ENCODE peak calls at places on chromosomes 5 and 9, in ten cellular contexts. One of them, this sample, is unnamed.

GRCh38 chr5:55638455-55638854 is 73.7 kb downstream of the SLC38A9 start:
- DNase-seq in heart right ventricle: no peak
- DNase-seq in right lobe of liver: no peak
- DNase-seq in fibroblast of lung: peak; percentile 54
- DNase-seq in brain microvascular endothelial cell: no peak
- DNase-seq in heart left ventricle: no peak
- DNase-seq in Peyer's patch: no peak
- DNase-seq in Panc1: no peak
- DNase-seq in body of pancreas: no peak
- DNase-seq in foreskin fibroblast: no peak
- DNase-seq in this sample: peak; percentile 76

GRCh38 chr5:181217805-181218065 is 5.3 kb upstream of the TRIM41 start:
- DNase-seq in foreskin fibroblast: no peak
- DNase-seq in heart right ventricle: no peak
- DNase-seq in body of pancreas: no peak
- DNase-seq in right lobe of liver: no peak
- DNase-seq in Panc1: no peak
- DNase-seq in Peyer's patch: no peak
- DNase-seq in heart left ventricle: no peak
- DNase-seq in fibroblast of lung: no peak
- DNase-seq in brain microvascular endothelial cell: no peak
- DNase-seq in this sample: no peak

GRCh38 chr9:126014726-126015125 is 267.6 kb downstream of the PBX3 start:
- DNase-seq in body of pancreas: no peak
- DNase-seq in Panc1: no peak
- DNase-seq in heart right ventricle: no peak
- DNase-seq in Peyer's patch: no peak
- DNase-seq in foreskin fibroblast: no peak
- DNase-seq in heart left ventricle: no peak
- DNase-seq in brain microvascular endothelial cell: no peak
- DNase-seq in fibroblast of lung: no peak
- DNase-seq in right lobe of liver: no peak
- DNase-seq in this sample: no peak

GRCh38 chr9:134403682-134404301 is 77.5 kb downstream of the RXRA start:
- DNase-seq in Panc1: no peak
- DNase-seq in body of pancreas: peak; percentile 60
- DNase-seq in right lobe of liver: peak; percentile 77
- DNase-seq in fibroblast of lung: peak; percentile 97
- DNase-seq in foreskin fibroblast: peak; percentile 20
- DNase-seq in heart left ventricle: peak; percentile 82
- DNase-seq in Peyer's patch: peak; percentile 62
- DNase-seq in heart right ventricle: peak; percentile 84
- DNase-seq in brain microvascular endothelial cell: peak; percentile 52
- DNase-seq in this sample: peak; percentile 97

GRCh38 chr9:70789086-70789485 is 332.3 kb downstream of the TRPM3 start:
- DNase-seq in body of pancreas: no peak
- DNase-seq in heart left ventricle: no peak
- DNase-seq in right lobe of liver: no peak
- DNase-seq in Peyer's patch: no peak
- DNase-seq in brain microvascular endothelial cell: no peak
- DNase-seq in Panc1: no peak
- DNase-seq in fibroblast of lung: peak; percentile 9
- DNase-seq in foreskin fibroblast: no peak
- DNase-seq in heart right ventricle: no peak
- DNase-seq in this sample: no peak

GRCh38 chr9:94817291-94818195 is 91.0 kb downstream of the AOPEP start:
- DNase-seq in foreskin fibroblast: no peak
- DNase-seq in Panc1: no peak
- DNase-seq in heart right ventricle: no peak
- DNase-seq in right lobe of liver: no peak
- DNase-seq in Peyer's patch: no peak
- DNase-seq in fibroblast of lung: no peak
- DNase-seq in heart left ventricle: no peak
- DNase-seq in brain microvascular endothelial cell: no peak
- DNase-seq in body of pancreas: no peak
- DNase-seq in this sample: no peak

GRCh38 chr5:43042626-43043399 is 2.7 kb upstream of the ANXA2R start:
- DNase-seq in body of pancreas: peak; percentile 58
- DNase-seq in heart left ventricle: peak; percentile 67
- DNase-seq in Peyer's patch: peak; percentile 71
- DNase-seq in right lobe of liver: peak; percentile 77
- DNase-seq in foreskin fibroblast: no peak
- DNase-seq in fibroblast of lung: peak; percentile 80
- DNase-seq in brain microvascular endothelial cell: peak; percentile 58
- DNase-seq in Panc1: peak; percentile 75
- DNase-seq in heart right ventricle: peak; percentile 74
- DNase-seq in this sample: no peak

GRCh38 chr5:41510176-41510831 is at the start of gene PLCXD3:
- DNase-seq in heart right ventricle: peak; percentile 45
- DNase-seq in fibroblast of lung: peak; percentile 8
- DNase-seq in body of pancreas: peak; percentile 48
- DNase-seq in heart left ventricle: peak; percentile 44
- DNase-seq in foreskin fibroblast: no peak
- DNase-seq in Panc1: no peak
- DNase-seq in right lobe of liver: no peak
- DNase-seq in Peyer's patch: peak; percentile 53
- DNase-seq in brain microvascular endothelial cell: no peak
- DNase-seq in this sample: no peak

GRCh38 chr5:170623576-170624181 is 119.9 kb downstream of the KCNIP1 start:
- DNase-seq in fibroblast of lung: peak; percentile 48
- DNase-seq in heart right ventricle: peak; percentile 42
- DNase-seq in brain microvascular endothelial cell: no peak
- DNase-seq in heart left ventricle: peak; percentile 39
- DNase-seq in Peyer's patch: no peak
- DNase-seq in body of pancreas: peak; percentile 42
- DNase-seq in right lobe of liver: no peak
- DNase-seq in Panc1: no peak
- DNase-seq in foreskin fibroblast: peak; percentile 20
- DNase-seq in this sample: peak; percentile 52

GRCh38 chr9:110764006-110764405 is 95.4 kb downstream of the MUSK start:
- DNase-seq in Peyer's patch: no peak
- DNase-seq in foreskin fibroblast: no peak
- DNase-seq in brain microvascular endothelial cell: no peak
- DNase-seq in fibroblast of lung: no peak
- DNase-seq in right lobe of liver: no peak
- DNase-seq in heart right ventricle: no peak
- DNase-seq in Panc1: no peak
- DNase-seq in heart left ventricle: no peak
- DNase-seq in body of pancreas: no peak
- DNase-seq in this sample: no peak

GRCh38 chr9:110765926-110766325 is 97.3 kb downstream of the MUSK start:
- DNase-seq in foreskin fibroblast: no peak
- DNase-seq in Peyer's patch: no peak
- DNase-seq in fibroblast of lung: no peak
- DNase-seq in Panc1: no peak
- DNase-seq in right lobe of liver: no peak
- DNase-seq in body of pancreas: no peak
- DNase-seq in heart left ventricle: no peak
- DNase-seq in brain microvascular endothelial cell: no peak
- DNase-seq in heart right ventricle: no peak
- DNase-seq in this sample: no peak

GRCh38 chr9:110769667-110770066 is 101.1 kb downstream of the MUSK start:
- DNase-seq in foreskin fibroblast: peak; percentile 39
- DNase-seq in Panc1: no peak
- DNase-seq in brain microvascular endothelial cell: peak; percentile 62
- DNase-seq in fibroblast of lung: peak; percentile 85
- DNase-seq in heart left ventricle: no peak
- DNase-seq in body of pancreas: no peak
- DNase-seq in right lobe of liver: no peak
- DNase-seq in heart right ventricle: no peak
- DNase-seq in Peyer's patch: no peak
- DNase-seq in this sample: peak; percentile 43

GRCh38 chr9:110768887-110769286 is 100.3 kb downstream of the MUSK start:
- DNase-seq in brain microvascular endothelial cell: no peak
- DNase-seq in heart left ventricle: no peak
- DNase-seq in Peyer's patch: no peak
- DNase-seq in foreskin fibroblast: no peak
- DNase-seq in heart right ventricle: no peak
- DNase-seq in right lobe of liver: no peak
- DNase-seq in fibroblast of lung: no peak
- DNase-seq in Panc1: no peak
- DNase-seq in body of pancreas: no peak
- DNase-seq in this sample: no peak

DNA sequence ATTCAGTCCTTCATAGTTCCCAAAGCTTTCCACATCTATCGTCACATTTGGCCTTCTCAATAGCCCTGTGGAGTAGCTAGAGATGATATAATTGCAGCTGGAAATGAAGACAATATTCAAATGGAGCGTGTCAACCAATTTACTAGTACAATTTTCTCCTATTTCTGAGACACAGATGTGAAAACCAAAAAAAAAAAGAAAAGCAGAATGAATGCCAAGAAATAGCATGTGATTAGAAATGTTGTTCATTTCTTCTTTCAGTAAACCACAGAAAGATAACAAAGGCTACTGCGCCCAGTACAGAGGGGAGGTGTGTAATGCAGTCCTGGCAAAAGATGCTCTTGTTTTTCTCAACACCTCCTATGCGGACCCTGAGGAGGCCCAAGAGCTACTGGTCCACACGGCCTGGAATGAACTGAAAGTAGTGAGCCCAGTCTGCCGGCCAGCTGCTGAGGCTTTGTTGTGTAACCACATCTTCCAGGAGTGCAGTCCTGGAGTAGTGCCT is 99.0 kb downstream of the MUSK start:
- DNase-seq in Peyer's patch: no peak
- DNase-seq in Panc1: no peak
- DNase-seq in fibroblast of lung: peak; percentile 83
- DNase-seq in heart left ventricle: peak; percentile 24
- DNase-seq in brain microvascular endothelial cell: peak; percentile 46
- DNase-seq in body of pancreas: no peak
- DNase-seq in right lobe of liver: no peak
- DNase-seq in heart right ventricle: peak; percentile 50
- DNase-seq in foreskin fibroblast: peak; percentile 44
- DNase-seq in this sample: peak; percentile 83
- H3K4me3 ChIP-seq in Peyer's patch: no peak overlapping the region
- H3K4me3 ChIP-seq in Panc1: no peak overlapping the region
- H3K4me3 ChIP-seq in fibroblast of lung: peak overlapping the region; percentile 9
- H3K4me3 ChIP-seq in heart left ventricle: no peak overlapping the region
- H3K4me3 ChIP-seq in brain microvascular endothelial cell: no peak overlapping the region
- H3K4me3 ChIP-seq in body of pancreas: no peak overlapping the region
- H3K4me3 ChIP-seq in right lobe of liver: no peak overlapping the region
- H3K4me3 ChIP-seq in heart right ventricle: no peak overlapping the region
- H3K4me3 ChIP-seq in foreskin fibroblast: no peak overlapping the region
- H3K4me3 ChIP-seq in this sample: no peak overlapping the region

GRCh38 chr9:27033815-27034403 is 28.4 kb upstream of the LRRC19 start:
- DNase-seq in fibroblast of lung: peak; percentile 36
- DNase-seq in Panc1: peak; percentile 32
- DNase-seq in heart right ventricle: no peak
- DNase-seq in body of pancreas: peak; percentile 35
- DNase-seq in heart left ventricle: peak; percentile 21
- DNase-seq in foreskin fibroblast: peak; percentile 6
- DNase-seq in Peyer's patch: no peak
- DNase-seq in brain microvascular endothelial cell: peak; percentile 70
- DNase-seq in right lobe of liver: peak; percentile 51
- DNase-seq in this sample: peak; percentile 16
- TF ChIP-seq CTCF in fibroblast of lung: peak; percentile 81
- TF ChIP-seq CTCF in Panc1: peak; percentile 53
- TF ChIP-seq CTCF in heart right ventricle: peak; percentile 83
- TF ChIP-seq CTCF in body of pancreas: peak; percentile 50
- TF ChIP-seq CTCF in heart left ventricle: peak; percentile 81
- TF ChIP-seq CTCF in foreskin fibroblast: peak; percentile 73
- TF ChIP-seq CTCF in Peyer's patch: peak; percentile 56
- TF ChIP-seq CTCF in brain microvascular endothelial cell: peak; percentile 81
- TF ChIP-seq CTCF in right lobe of liver: peak; percentile 79
- TF ChIP-seq CTCF in this sample: peak; percentile 76

GRCh38 chr5:107813559-107813958 is 142.8 kb upstream of the EFNA5 start:
- DNase-seq in right lobe of liver: no peak
- DNase-seq in fibroblast of lung: no peak
- DNase-seq in heart right ventricle: no peak
- DNase-seq in brain microvascular endothelial cell: no peak
- DNase-seq in heart left ventricle: no peak
- DNase-seq in foreskin fibroblast: no peak
- DNase-seq in body of pancreas: no peak
- DNase-seq in Panc1: no peak
- DNase-seq in Peyer's patch: no peak
- DNase-seq in this sample: no peak

GRCh38 chr5:107809201-107810034 is 138.7 kb upstream of the EFNA5 start:
- DNase-seq in foreskin fibroblast: peak; percentile 17
- DNase-seq in right lobe of liver: no peak
- DNase-seq in fibroblast of lung: peak; percentile 72
- DNase-seq in Peyer's patch: no peak
- DNase-seq in Panc1: no peak
- DNase-seq in heart left ventricle: no peak
- DNase-seq in brain microvascular endothelial cell: no peak
- DNase-seq in body of pancreas: no peak
- DNase-seq in heart right ventricle: no peak
- DNase-seq in this sample: peak; percentile 76

GRCh38 chr5:107815109-107815508 is 144.4 kb upstream of the EFNA5 start:
- DNase-seq in heart left ventricle: no peak
- DNase-seq in body of pancreas: no peak
- DNase-seq in fibroblast of lung: no peak
- DNase-seq in foreskin fibroblast: no peak
- DNase-seq in heart right ventricle: no peak
- DNase-seq in right lobe of liver: no peak
- DNase-seq in brain microvascular endothelial cell: no peak
- DNase-seq in Peyer's patch: no peak
- DNase-seq in Panc1: no peak
- DNase-seq in this sample: no peak

GRCh38 chr5:107814183-107814582 is 143.4 kb upstream of the EFNA5 start:
- DNase-seq in Panc1: no peak
- DNase-seq in fibroblast of lung: no peak
- DNase-seq in Peyer's patch: no peak
- DNase-seq in foreskin fibroblast: no peak
- DNase-seq in brain microvascular endothelial cell: no peak
- DNase-seq in body of pancreas: no peak
- DNase-seq in right lobe of liver: no peak
- DNase-seq in heart left ventricle: no peak
- DNase-seq in heart right ventricle: no peak
- DNase-seq in this sample: no peak

DNA sequence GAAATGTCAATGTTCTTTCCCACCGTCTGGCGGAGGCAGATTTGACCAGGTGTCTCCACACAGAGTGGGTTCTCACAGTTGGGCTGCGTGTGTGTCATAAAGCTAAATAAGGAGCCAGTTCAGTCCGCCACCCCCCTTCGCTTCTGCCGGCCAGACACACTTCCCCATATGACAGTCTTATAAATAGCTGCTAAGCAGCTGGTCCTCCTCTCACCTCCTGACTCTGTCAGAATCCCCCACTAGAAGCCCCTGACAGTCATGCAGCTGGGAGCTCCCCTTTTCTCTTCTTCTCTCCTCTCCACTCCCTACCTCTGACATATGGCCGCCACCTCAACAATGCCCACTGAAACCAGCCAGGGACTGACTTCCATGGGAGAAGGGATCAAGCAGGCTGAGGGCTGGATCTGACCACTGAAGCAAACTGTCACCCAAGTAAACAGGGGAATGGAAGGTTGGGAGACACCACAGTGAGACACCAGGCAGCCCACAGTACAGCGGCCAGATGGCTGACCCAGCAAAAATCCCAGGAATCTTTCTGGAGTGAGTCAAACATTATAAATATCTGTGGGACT is 141.9 kb upstream of the EFNA5 start:
- DNase-seq in Panc1: no peak
- DNase-seq in foreskin fibroblast: peak; percentile 33
- DNase-seq in brain microvascular endothelial cell: peak; percentile 89
- DNase-seq in fibroblast of lung: peak; percentile 89
- DNase-seq in Peyer's patch: no peak
- DNase-seq in body of pancreas: no peak
- DNase-seq in heart left ventricle: peak; percentile 59
- DNase-seq in heart right ventricle: peak; percentile 33
- DNase-seq in right lobe of liver: no peak
- DNase-seq in this sample: no peak
- H3K4me3 ChIP-seq in Panc1: no peak overlapping the region
- H3K4me3 ChIP-seq in foreskin fibroblast: no peak overlapping the region
- H3K4me3 ChIP-seq in brain microvascular endothelial cell: no peak overlapping the region
- H3K4me3 ChIP-seq in fibroblast of lung: no peak overlapping the region
- H3K4me3 ChIP-seq in Peyer's patch: no peak overlapping the region
- H3K4me3 ChIP-seq in body of pancreas: no peak overlapping the region
- H3K4me3 ChIP-seq in heart left ventricle: no peak overlapping the region
- H3K4me3 ChIP-seq in heart right ventricle: no peak overlapping the region
- H3K4me3 ChIP-seq in right lobe of liver: no peak overlapping the region
- H3K4me3 ChIP-seq in this sample: no peak overlapping the region

GRCh38 chr5:172897691-172898512 is 61.3 kb upstream of the RPL26L1 start:
- DNase-seq in foreskin fibroblast: peak; percentile 86
- DNase-seq in Peyer's patch: no peak
- DNase-seq in brain microvascular endothelial cell: peak; percentile 99
- DNase-seq in right lobe of liver: no peak
- DNase-seq in Panc1: no peak
- DNase-seq in heart left ventricle: peak; percentile 38
- DNase-seq in body of pancreas: no peak
- DNase-seq in fibroblast of lung: peak; percentile 99
- DNase-seq in heart right ventricle: no peak
- DNase-seq in this sample: peak; percentile 97
- TF ChIP-seq CTCF in foreskin fibroblast: no peak
- TF ChIP-seq CTCF in Peyer's patch: no peak
- TF ChIP-seq CTCF in brain microvascular endothelial cell: peak; percentile 28
- TF ChIP-seq CTCF in right lobe of liver: no peak
- TF ChIP-seq CTCF in Panc1: no peak
- TF ChIP-seq CTCF in heart left ventricle: no peak
- TF ChIP-seq CTCF in body of pancreas: no peak
- TF ChIP-seq CTCF in fibroblast of lung: peak; percentile 4
- TF ChIP-seq CTCF in heart right ventricle: no peak
- TF ChIP-seq CTCF in this sample: peak; percentile 37